ENCODE peak calls at places on chromosome 4, in four cellular contexts. U is K562, T is HL-60, I is GM12878. K is an unnamed sample.
A peak's percentile ranks its signal among the peaks of the same experiment; 100 is the strongest.

GRCh38 chr4:146442801-146443200 is 78.9 kb downstream of the SLC10A7 start:
- DNase-seq in U (no peak), I (no peak), T (no peak), K (no peak)

GRCh38 chr4:14608630-14609029 is 393.7 kb upstream of the CPEB2 start:
- DNase-seq in I (no peak), T (no peak), U (no peak), K (no peak)

GRCh38 chr4:20723019-20723418 is 22.8 kb downstream of the PACRGL start:
- DNase-seq in T (no peak), U (no peak), I (no peak), K (no peak)

GRCh38 chr4:140617494-140618060 is 48.8 kb upstream of the UCP1 start:
- DNase-seq in T (no peak), U (no peak), I (no peak), K (no peak)

GRCh38 chr4:150242820-150243458 is 164.7 kb downstream of the DCLK2 start:
- DNase-seq in T (no peak), I (no peak), U (peak; percentile 41), K (no peak)

GRCh38 chr4:112361181-112361791 is 64.1 kb downstream of the ALPK1 start:
- DNase-seq in T (no peak), U (peak; percentile 8), I (peak; percentile 82), K (no peak)

GRCh38 chr4:174764105-174764729 is 64.8 kb downstream of the GLRA3 start:
- DNase-seq in T (no peak), I (no peak), U (peak; percentile 65), K (no peak)

GRCh38 chr4:143404555-143404954 is 67.9 kb downstream of the GAB1 start:
- DNase-seq in T (no peak), U (no peak), I (peak; percentile 87), K (no peak)

GRCh38 chr4:183905593-183906485 is 732 bp downstream of the STOX2 start:
- DNase-seq in I (no peak), U (no peak), T (peak; percentile 25), K (peak; percentile 32)

GRCh38 chr4:174222266-174222872 is 61.1 kb downstream of the FBXO8 start:
- DNase-seq in I (no peak), T (no peak), U (peak; percentile 60), K (no peak)

GRCh38 chr4:130479020-130479419 is 1383.1 kb downstream of the C4orf33 start:
- DNase-seq in T (no peak), U (no peak), I (no peak), K (no peak)

GRCh38 chr4:74370912-74371311 is 6.0 kb downstream of the EREG start:
- DNase-seq in T (peak; percentile 58), U (peak; percentile 85), I (no peak), K (peak; percentile 17)

GRCh38 chr4:129167640-129168260 is 71.8 kb downstream of the C4orf33 start:
- DNase-seq in U (peak; percentile 40), T (no peak), I (no peak), K (no peak)

GRCh38 chr4:105895609-105896460 is 564 bp downstream of the NPNT start:
- DNase-seq in I (no peak), U (no peak), T (no peak), K (peak; percentile 17)

GRCh38 chr4:125704726-125705125 is 390.0 kb downstream of the FAT4 start:
- DNase-seq in I (no peak), U (no peak), T (no peak), K (no peak)

GRCh38 chr4:38530486-38530885 is 133.5 kb upstream of the KLF3 start:
- DNase-seq in U (no peak), T (no peak), I (no peak), K (no peak)

GRCh38 chr4:73431813-73432168 is 4.2 kb upstream of the AFP start:
- DNase-seq in U (no peak), I (no peak), T (no peak), K (no peak)

GRCh38 chr4:1518997-1519700 is 112.9 kb upstream of the NKX1-1 start:
- DNase-seq in T (no peak), I (no peak), U (no peak), K (no peak)

GRCh38 chr4:162274354-162274753 is 110.6 kb upstream of the FSTL5 start:
- DNase-seq in U (no peak), T (no peak), I (peak; percentile 40), K (no peak)

GRCh38 chr4:106496066-106496465 is 127.5 kb upstream of the GIMD1 start:
- DNase-seq in T (no peak), I (no peak), U (no peak), K (no peak)

GRCh38 chr4:1259966-1260365 is 11.0 kb upstream of the CTBP1 start:
- DNase-seq in I (no peak), T (no peak), U (no peak), K (no peak)

GRCh38 chr4:57501715-57502114 is 391.5 kb upstream of the IGFBP7 start:
- DNase-seq in T (no peak), U (no peak), I (no peak), K (no peak)

GRCh38 chr4:43757147-43757546 is 691.5 kb downstream of the KCTD8 start:
- DNase-seq in I (no peak), T (no peak), U (no peak), K (no peak)

GRCh38 chr4:181157647-181158046 is 1085.6 kb upstream of the TENM3 start:
- DNase-seq in T (no peak), U (no peak), I (no peak), K (no peak)

GRCh38 chr4:2281575-2282343 is 19.9 kb upstream of the MXD4 start:
- DNase-seq in U (no peak), T (peak; percentile 38), I (peak; percentile 41), K (peak; percentile 51)

GRCh38 chr4:48970471-48970921 is 15.6 kb upstream of the CWH43 start:
- DNase-seq in T (no peak), U (no peak), I (no peak), K (no peak)
- TF ChIP-seq SPI1 in T (no peak), U (no peak), I (no peak), K (no peak)

DNA sequence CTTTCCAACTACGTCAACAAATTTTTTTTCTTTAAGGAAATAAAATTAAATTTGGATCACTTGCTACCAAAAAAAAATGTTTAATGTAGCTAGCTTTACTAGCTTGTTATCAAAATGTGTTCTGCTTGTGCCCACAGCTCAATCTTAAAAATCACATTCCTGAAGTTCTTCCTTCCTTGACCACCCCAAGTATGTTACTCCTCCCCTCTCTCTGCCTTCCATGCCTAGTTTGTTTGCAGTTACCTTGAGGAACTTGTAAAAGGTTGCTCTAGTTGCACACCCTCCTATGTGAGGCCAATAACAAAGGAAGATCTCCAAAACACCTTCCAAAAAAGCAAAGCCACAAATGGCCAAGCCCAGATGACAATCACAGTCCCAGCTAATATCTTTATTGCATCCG is 19.6 kb upstream of the TMEM184C start:
- DNase-seq in I (no peak), U (no peak), T (no peak), K (no peak)
- TF ChIP-seq POLR2AphosphoS5 in I (no peak), U (no peak), T (no peak), K (no peak)

GRCh38 chr4:10105421-10105820 is 11.2 kb downstream of the WDR1 start:
- DNase-seq in I (no peak), T (no peak), U (no peak), K (no peak)
- TF ChIP-seq SPI1 in I (no peak), T (no peak), U (no peak), K (no peak)

GRCh38 chr4:153166971-153167501 is 37.2 kb upstream of the TRIM2 start:
- DNase-seq in U (no peak), T (no peak), I (no peak), K (no peak)

GRCh38 chr4:153169811-153170210 is 34.4 kb upstream of the TRIM2 start:
- DNase-seq in T (no peak), I (no peak), U (no peak), K (no peak)

GRCh38 chr4:153174821-153175567 is 29.2 kb upstream of the TRIM2 start:
- DNase-seq in I (no peak), U (no peak), T (no peak), K (no peak)

DNA sequence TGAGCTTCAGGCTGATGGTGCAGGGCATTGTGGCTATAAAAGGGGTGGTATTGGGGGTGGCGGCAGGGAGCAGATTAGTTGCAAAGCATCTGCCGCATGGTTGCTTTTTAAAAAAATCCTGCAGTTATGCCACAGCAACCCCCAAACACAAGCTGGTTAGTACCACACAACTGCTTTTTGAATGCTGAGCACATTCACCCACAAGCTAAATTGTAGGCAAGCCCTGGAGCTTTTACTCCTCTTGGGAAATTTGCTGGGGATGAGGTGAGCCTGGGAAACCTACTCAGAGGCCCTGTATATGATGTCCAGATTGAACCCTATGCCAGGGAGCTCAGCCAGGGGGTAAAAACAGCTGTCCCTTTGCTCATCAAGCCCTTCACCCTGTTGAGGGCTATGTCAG is 33.8 kb upstream of the TRIM2 start:
- DNase-seq in I (no peak), U (no peak), T (no peak), K (no peak)
- TF ChIP-seq POLR2AphosphoS5 in I (no peak), U (no peak), T (no peak), K (no peak)

DNA sequence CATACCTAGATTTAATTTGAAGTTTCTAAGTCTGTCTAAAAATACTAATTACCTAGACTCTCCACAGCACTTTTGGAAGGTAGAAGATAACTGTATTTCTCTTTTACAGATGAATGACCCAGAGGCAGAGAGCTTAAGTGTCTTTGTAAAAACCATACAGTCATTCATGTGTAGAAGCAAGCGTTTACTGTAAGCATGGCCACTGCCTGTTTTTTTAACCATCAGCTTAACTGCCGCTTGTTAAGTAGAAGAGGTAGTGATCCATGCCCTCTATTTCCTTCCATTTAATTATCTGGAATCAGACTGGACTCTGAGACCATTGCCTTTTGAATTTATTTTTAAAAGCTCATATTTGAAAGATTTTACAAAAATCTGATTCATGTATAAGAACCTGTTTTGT is 111.1 kb upstream of the TECRL start:
- DNase-seq in U (no peak), I (no peak), T (no peak), K (no peak)
- TF ChIP-seq SPI1 in U (no peak), I (no peak), T (no peak), K (no peak)

GRCh38 chr4:158163941-158164665 is 8.7 kb downstream of the GASK1B start:
- DNase-seq in T (no peak), U (no peak), I (no peak), K (no peak)

GRCh38 chr4:158161561-158162354 is 11.1 kb downstream of the GASK1B start:
- DNase-seq in I (no peak), U (no peak), T (peak; percentile 32), K (no peak)

GRCh38 chr4:158166701-158167100 is 6.1 kb downstream of the GASK1B start:
- DNase-seq in T (no peak), U (no peak), I (no peak), K (no peak)

GRCh38 chr4:158162637-158163036 is 10.2 kb downstream of the GASK1B start:
- DNase-seq in T (no peak), I (no peak), U (no peak), K (no peak)

GRCh38 chr4:158164849-158165248 is 8.0 kb downstream of the GASK1B start:
- DNase-seq in T (no peak), I (no peak), U (no peak), K (no peak)
- TF ChIP-seq POLR2AphosphoS5 in T (no peak), I (no peak), U (no peak), K (no peak)